ENCODE peak calls at places on chromosomes 2 and 18, in five cellular contexts. B, P, Z, R and K are unnamed samples.
A peak's percentile ranks its signal among the peaks of the same experiment; 100 is the strongest.

GRCh38 chr2:119579457-119580295 is 35.4 kb downstream of the CFAP221 start:
- ATAC-seq in B (no peak), P (peak; percentile 44), Z (peak; percentile 88), R (no peak), K (no peak)

GRCh38 chr2:200466703-200467418 is 43.0 kb downstream of the KCTD18 start:
- ATAC-seq in B (no peak), P (peak; percentile 95), Z (no peak), R (no peak), K (peak; percentile 94)

GRCh38 chr2:195590866-195591215 is 66.2 kb upstream of the SLC39A10 start:
- ATAC-seq in B (no peak), P (peak; percentile 41), Z (no peak), R (no peak), K (no peak)

GRCh38 chr18:37322497-37323035 is 243.0 kb downstream of the CELF4 start:
- ATAC-seq in B (peak; percentile 91), P (peak; percentile 62), Z (peak; percentile 92), R (peak; percentile 94), K (peak; percentile 30)

GRCh38 chr2:63589148-63589972 is 597 bp downstream of the MDH1 start:
- ATAC-seq in B (peak; percentile 51), P (peak; percentile 40), Z (peak; percentile 47), R (peak; percentile 12), K (peak; percentile 21)

GRCh38 chr2:16832910-16833309 is 167.3 kb upstream of the CYRIA start:
- ATAC-seq in B (no peak), P (no peak), Z (no peak), R (no peak), K (no peak)

GRCh38 chr2:126317797-126318431 is 338.0 kb upstream of the GYPC start:
- ATAC-seq in B (peak; percentile 91), P (peak; percentile 65), Z (no peak), R (no peak), K (no peak)

GRCh38 chr2:15302154-15302553 is 259.0 kb downstream of the NBAS start:
- ATAC-seq in B (peak; percentile 82), P (no peak), Z (no peak), R (no peak), K (no peak)

GRCh38 chr2:204135752-204136151 is 199.2 kb downstream of the ICOS start:
- ATAC-seq in B (no peak), P (no peak), Z (no peak), R (no peak), K (no peak)

GRCh38 chr2:233409286-233409991 is 55.1 kb downstream of the DGKD start:
- ATAC-seq in B (peak; percentile 85), P (peak; percentile 83), Z (peak; percentile 65), R (no peak), K (peak; percentile 34)

GRCh38 chr2:218383892-218384519 is 1.9 kb downstream of the SLC11A1 start:
- ATAC-seq in B (no peak), P (no peak), Z (peak; percentile 4), R (no peak), K (no peak)

GRCh38 chr2:66481100-66481549 is 46.2 kb downstream of the MEIS1 start:
- ATAC-seq in B (peak; percentile 92), P (no peak), Z (no peak), R (no peak), K (no peak)

GRCh38 chr2:153068915-153069314 is 350.5 kb downstream of the ARL6IP6 start:
- ATAC-seq in B (no peak), P (no peak), Z (no peak), R (no peak), K (no peak)

GRCh38 chr18:8254664-8255063 is 354.6 kb upstream of the RAB12 start:
- ATAC-seq in B (no peak), P (no peak), Z (no peak), R (no peak), K (no peak)

GRCh38 chr2:238988752-238989151 is 140.9 kb downstream of the TWIST2 start:
- ATAC-seq in B (no peak), P (peak; percentile 16), Z (no peak), R (no peak), K (no peak)
- H3K4me3 ChIP-seq in B (no peak overlapping the region), P (no peak overlapping the region), Z (no peak overlapping the region), R (no peak overlapping the region), K (no peak overlapping the region)

GRCh38 chr2:212936572-212936971 is 214.8 kb downstream of the IKZF2 start:
- ATAC-seq in B (no peak), P (no peak), Z (no peak), R (no peak), K (no peak)

GRCh38 chr2:212941361-212941760 is 210.1 kb downstream of the IKZF2 start:
- ATAC-seq in B (no peak), P (no peak), Z (no peak), R (no peak), K (no peak)

GRCh38 chr2:212940816-212941215 is 210.6 kb downstream of the IKZF2 start:
- ATAC-seq in B (no peak), P (peak; percentile 53), Z (no peak), R (no peak), K (no peak)

GRCh38 chr2:212938144-212938793 is 213.1 kb downstream of the IKZF2 start:
- ATAC-seq in B (no peak), P (no peak), Z (no peak), R (no peak), K (no peak)

DNA sequence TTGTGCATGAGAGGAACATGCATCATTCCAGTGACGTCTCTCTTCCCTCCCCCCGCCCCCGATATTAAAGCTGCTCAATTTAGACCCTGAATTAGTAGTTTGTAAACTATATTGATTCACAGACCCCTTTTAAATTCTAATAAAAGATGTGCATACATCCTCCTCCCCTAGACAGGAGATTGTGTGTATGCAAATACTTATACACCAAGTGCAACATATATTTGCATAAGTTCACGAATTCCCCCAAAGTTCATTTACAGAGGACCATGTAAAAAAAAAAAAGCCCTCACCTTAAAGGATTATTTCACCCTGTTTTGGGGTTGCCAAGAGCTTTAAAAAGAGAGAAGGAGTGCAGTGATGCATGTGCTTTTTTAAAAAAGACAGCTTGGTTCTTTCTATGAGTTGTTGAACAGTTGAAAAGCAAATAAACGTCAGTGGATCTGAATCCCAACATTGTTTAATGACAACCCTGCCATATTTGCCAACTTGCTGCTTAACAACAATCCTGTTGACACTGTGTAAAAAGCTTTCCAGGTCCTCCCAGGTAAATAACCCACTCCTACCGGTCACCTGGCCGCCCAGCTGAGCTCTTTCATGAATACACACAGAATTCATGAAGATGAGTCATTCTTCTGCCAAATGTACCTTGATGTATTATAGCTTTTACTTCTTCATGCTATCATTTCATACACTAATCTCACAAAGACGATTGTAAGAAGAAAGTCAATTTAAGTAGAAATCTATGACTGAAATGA is 211.5 kb downstream of the IKZF2 start:
- ATAC-seq in B (no peak), P (peak; percentile 31), Z (no peak), R (peak; percentile 42), K (no peak)
- TF ChIP-seq EP300 in B (no peak), P (no peak), Z (no peak), R (no peak), K (no peak)

GRCh38 chr18:32770651-32771168 is 2.1 kb downstream of the KLHL14 start:
- ATAC-seq in B (no peak), P (no peak), Z (peak; percentile 13), R (no peak), K (peak; percentile 11)
- H3K27me3 ChIP-seq in B (peaks cover 5% of the 10 kb centered on the region), P (peaks cover 14% of the 10 kb centered on the region), Z (no peaks in the 10 kb centered on the region), R (peaks cover 15% of the 10 kb centered on the region), K (peaks cover 58% of the 10 kb centered on the region)

GRCh38 chr18:5894613-5895299 is 566 bp downstream of the TMEM200C start:
- ATAC-seq in B (no peak), P (peak; percentile 16), Z (no peak), R (no peak), K (no peak)
- H3K4me3 ChIP-seq in B (no peak overlapping the region), P (no peak overlapping the region), Z (peak overlapping the region; percentile 36), R (no peak overlapping the region), K (peak overlapping the region; percentile 56)

GRCh38 chr2:239275037-239275685 is 125.7 kb downstream of the HDAC4 start:
- ATAC-seq in B (peak; percentile 79), P (peak; percentile 85), Z (no peak), R (peak; percentile 96), K (peak; percentile 77)
- TF ChIP-seq EP300 in B (peak; percentile 44), P (no peak), Z (no peak), R (no peak), K (no peak)

GRCh38 chr2:219906114-219906693 is 278.8 kb downstream of the SLC4A3 start:
- ATAC-seq in B (no peak), P (no peak), Z (no peak), R (no peak), K (no peak)
- H3K27me3 ChIP-seq in B (no peaks in the 10 kb centered on the region), P (no peaks in the 10 kb centered on the region), Z (peaks cover 8% of the 10 kb centered on the region), R (no peaks in the 10 kb centered on the region), K (peaks cover 5% of the 10 kb centered on the region)

GRCh38 chr2:205685314-205686230 is 3.3 kb downstream of the NRP2 start:
- ATAC-seq in B (no peak), P (peak; percentile 56), Z (no peak), R (no peak), K (peak; percentile 17)
- H3K4me3 ChIP-seq in B (no peak overlapping the region), P (peak overlapping the region; percentile 51), Z (no peak overlapping the region), R (peak overlapping the region; percentile 21), K (peak overlapping the region; percentile 92)

DNA sequence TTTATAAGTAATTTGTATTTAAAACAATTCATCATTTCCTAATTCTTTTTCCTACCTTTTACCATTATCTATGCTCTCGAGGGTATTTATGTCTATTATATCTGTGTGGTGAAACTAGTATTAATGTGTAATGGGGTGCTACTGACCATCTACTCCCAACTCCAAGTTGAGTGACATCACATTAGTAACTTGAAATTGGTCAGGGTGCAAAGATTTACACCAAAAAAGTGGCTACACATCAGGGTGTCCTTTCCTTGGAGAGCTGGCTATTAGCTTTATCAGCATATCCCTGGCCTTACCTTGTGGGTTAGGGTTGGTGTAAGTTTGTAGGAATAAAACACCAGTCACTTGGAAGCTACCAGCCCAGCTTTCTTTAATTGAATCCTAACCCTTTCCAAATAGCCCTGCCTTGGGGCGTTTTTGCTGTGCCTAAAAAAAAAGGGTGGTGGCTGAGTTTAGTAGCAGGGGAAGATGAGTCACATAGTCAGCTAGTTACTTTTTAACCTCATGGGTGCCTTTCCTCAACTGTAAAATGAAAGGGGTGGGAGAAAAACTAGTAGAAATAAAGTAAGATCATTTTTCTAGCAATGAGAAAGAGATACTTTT is 14.0 kb downstream of the ANXA4 start:
- ATAC-seq in B (peak; percentile 59), P (peak; percentile 93), Z (peak; percentile 72), R (peak; percentile 90), K (peak; percentile 71)
- TF ChIP-seq EP300 in B (no peak), P (no peak), Z (no peak), R (no peak), K (no peak)